ENCODE peak calls at places on chromosomes 1 and 21, in eight cellular contexts. One of them, this sample, is unnamed.

GRCh38 chr1:205536759-205537361 is 32.4 kb downstream of the CDK18 start:
- DNase-seq in pancreas: peak
- DNase-seq in tibial nerve: no peak
- DNase-seq in OCI-LY7: no peak
- DNase-seq in PC-3: peak
- DNase-seq in CD4-positive, alpha-beta T cell: no peak
- DNase-seq in glutamatergic neuron: no peak
- DNase-seq in uterus: peak
- DNase-seq in this sample: no peak

GRCh38 chr1:24416666-24417391 is 1.2 kb downstream of the NIPAL3 start:
- DNase-seq in PC-3: peak
- DNase-seq in uterus: no peak
- DNase-seq in tibial nerve: no peak
- DNase-seq in pancreas: no peak
- DNase-seq in OCI-LY7: peak
- DNase-seq in CD4-positive, alpha-beta T cell: peak
- DNase-seq in glutamatergic neuron: no peak
- DNase-seq in this sample: no peak

GRCh38 chr1:3545363-3546047 is 65.8 kb downstream of the MEGF6 start:
- DNase-seq in PC-3: no peak
- DNase-seq in uterus: no peak
- DNase-seq in pancreas: no peak
- DNase-seq in glutamatergic neuron: peak
- DNase-seq in OCI-LY7: no peak
- DNase-seq in CD4-positive, alpha-beta T cell: no peak
- DNase-seq in tibial nerve: no peak
- DNase-seq in this sample: peak

GRCh38 chr1:212618466-212619210 is 10.1 kb downstream of the ATF3 start:
- DNase-seq in pancreas: no peak
- DNase-seq in CD4-positive, alpha-beta T cell: no peak
- DNase-seq in glutamatergic neuron: no peak
- DNase-seq in uterus: no peak
- DNase-seq in tibial nerve: no peak
- DNase-seq in OCI-LY7: no peak
- DNase-seq in PC-3: no peak
- DNase-seq in this sample: no peak

GRCh38 chr1:203506821-203507220 is 12.9 kb downstream of the OPTC start:
- DNase-seq in PC-3: no peak
- DNase-seq in tibial nerve: no peak
- DNase-seq in pancreas: no peak
- DNase-seq in uterus: no peak
- DNase-seq in CD4-positive, alpha-beta T cell: no peak
- DNase-seq in glutamatergic neuron: no peak
- DNase-seq in OCI-LY7: no peak
- DNase-seq in this sample: no peak

GRCh38 chr21:22351076-22351475 is 1352.9 kb downstream of the NCAM2 start:
- DNase-seq in PC-3: no peak
- DNase-seq in uterus: no peak
- DNase-seq in tibial nerve: no peak
- DNase-seq in CD4-positive, alpha-beta T cell: no peak
- DNase-seq in pancreas: no peak
- DNase-seq in OCI-LY7: no peak
- DNase-seq in glutamatergic neuron: no peak
- DNase-seq in this sample: no peak

GRCh38 chr1:42741706-42742105 is 1.7 kb upstream of the CLDN19 start:
- DNase-seq in tibial nerve: no peak
- DNase-seq in glutamatergic neuron: no peak
- DNase-seq in uterus: no peak
- DNase-seq in pancreas: no peak
- DNase-seq in OCI-LY7: no peak
- DNase-seq in CD4-positive, alpha-beta T cell: no peak
- DNase-seq in PC-3: no peak
- DNase-seq in this sample: no peak

GRCh38 chr21:16124397-16125130 is 394.8 kb downstream of the USP25 start:
- DNase-seq in OCI-LY7: no peak
- DNase-seq in glutamatergic neuron: no peak
- DNase-seq in uterus: peak
- DNase-seq in CD4-positive, alpha-beta T cell: no peak
- DNase-seq in tibial nerve: peak
- DNase-seq in pancreas: no peak
- DNase-seq in PC-3: peak
- DNase-seq in this sample: no peak

GRCh38 chr1:58439946-58440345 is 106.6 kb downstream of the OMA1 start:
- DNase-seq in glutamatergic neuron: no peak
- DNase-seq in pancreas: no peak
- DNase-seq in tibial nerve: no peak
- DNase-seq in OCI-LY7: no peak
- DNase-seq in CD4-positive, alpha-beta T cell: no peak
- DNase-seq in uterus: no peak
- DNase-seq in PC-3: no peak
- DNase-seq in this sample: no peak

GRCh38 chr1:201896951-201897391 is 8.3 kb downstream of the SHISA4 start:
- DNase-seq in tibial nerve: no peak
- DNase-seq in uterus: peak
- DNase-seq in PC-3: peak
- DNase-seq in glutamatergic neuron: no peak
- DNase-seq in OCI-LY7: no peak
- DNase-seq in CD4-positive, alpha-beta T cell: no peak
- DNase-seq in pancreas: no peak
- DNase-seq in this sample: no peak

GRCh38 chr1:163068716-163069115 is 445 bp upstream of the RGS4 start:
- DNase-seq in CD4-positive, alpha-beta T cell: no peak
- DNase-seq in OCI-LY7: no peak
- DNase-seq in uterus: no peak
- DNase-seq in PC-3: peak
- DNase-seq in glutamatergic neuron: no peak
- DNase-seq in pancreas: no peak
- DNase-seq in tibial nerve: no peak
- DNase-seq in this sample: no peak

GRCh38 chr1:70509996-70510876 is 99.2 kb downstream of the CTH start:
- DNase-seq in CD4-positive, alpha-beta T cell: no peak
- DNase-seq in tibial nerve: peak
- DNase-seq in OCI-LY7: peak
- DNase-seq in PC-3: peak
- DNase-seq in glutamatergic neuron: no peak
- DNase-seq in uterus: no peak
- DNase-seq in pancreas: no peak
- DNase-seq in this sample: no peak

GRCh38 chr1:204894031-204894430 is 23.4 kb downstream of the NFASC start:
- DNase-seq in CD4-positive, alpha-beta T cell: no peak
- DNase-seq in uterus: no peak
- DNase-seq in glutamatergic neuron: no peak
- DNase-seq in OCI-LY7: no peak
- DNase-seq in tibial nerve: no peak
- DNase-seq in PC-3: peak
- DNase-seq in pancreas: no peak
- DNase-seq in this sample: no peak

GRCh38 chr1:85862456-85862855 is 154.2 kb upstream of the ZNHIT6 start:
- DNase-seq in pancreas: no peak
- DNase-seq in PC-3: peak
- DNase-seq in CD4-positive, alpha-beta T cell: no peak
- DNase-seq in glutamatergic neuron: no peak
- DNase-seq in tibial nerve: no peak
- DNase-seq in OCI-LY7: no peak
- DNase-seq in uterus: no peak
- DNase-seq in this sample: no peak

GRCh38 chr1:56301791-56302190 is 277.6 kb downstream of the PLPP3 start:
- DNase-seq in OCI-LY7: no peak
- DNase-seq in CD4-positive, alpha-beta T cell: no peak
- DNase-seq in glutamatergic neuron: no peak
- DNase-seq in uterus: no peak
- DNase-seq in pancreas: no peak
- DNase-seq in PC-3: peak
- DNase-seq in tibial nerve: no peak
- DNase-seq in this sample: no peak

GRCh38 chr1:12407050-12407961 is 177.5 kb downstream of the VPS13D start:
- DNase-seq in glutamatergic neuron: no peak
- DNase-seq in OCI-LY7: no peak
- DNase-seq in pancreas: no peak
- DNase-seq in tibial nerve: peak
- DNase-seq in uterus: peak
- DNase-seq in PC-3: peak
- DNase-seq in CD4-positive, alpha-beta T cell: no peak
- DNase-seq in this sample: no peak

GRCh38 chr21:30831194-30831765 is 1.7 kb upstream of the KRTAP7-1 start:
- DNase-seq in PC-3: peak
- DNase-seq in OCI-LY7: peak
- DNase-seq in pancreas: no peak
- DNase-seq in glutamatergic neuron: peak
- DNase-seq in uterus: no peak
- DNase-seq in CD4-positive, alpha-beta T cell: no peak
- DNase-seq in tibial nerve: no peak
- DNase-seq in this sample: peak

GRCh38 chr1:21651214-21652042 is 17.7 kb downstream of the RAP1GAP start:
- DNase-seq in PC-3: peak
- DNase-seq in pancreas: peak
- DNase-seq in uterus: no peak
- DNase-seq in glutamatergic neuron: peak
- DNase-seq in tibial nerve: no peak
- DNase-seq in CD4-positive, alpha-beta T cell: peak
- DNase-seq in OCI-LY7: no peak
- DNase-seq in this sample: peak

GRCh38 chr1:205346956-205347574 is 9.7 kb downstream of the KLHDC8A start:
- DNase-seq in OCI-LY7: no peak
- DNase-seq in CD4-positive, alpha-beta T cell: no peak
- DNase-seq in uterus: no peak
- DNase-seq in tibial nerve: no peak
- DNase-seq in PC-3: peak
- DNase-seq in glutamatergic neuron: no peak
- DNase-seq in pancreas: no peak
- DNase-seq in this sample: no peak

GRCh38 chr1:222928212-222928611 is 113.4 kb downstream of the DISP1 start:
- DNase-seq in uterus: peak
- DNase-seq in OCI-LY7: no peak
- DNase-seq in PC-3: peak
- DNase-seq in pancreas: peak
- DNase-seq in CD4-positive, alpha-beta T cell: no peak
- DNase-seq in tibial nerve: peak
- DNase-seq in glutamatergic neuron: peak
- DNase-seq in this sample: peak
- TF ChIP-seq CTCF in uterus: no peak
- TF ChIP-seq CTCF in OCI-LY7: no peak
- TF ChIP-seq CTCF in PC-3: no peak
- TF ChIP-seq CTCF in pancreas: no peak
- TF ChIP-seq CTCF in CD4-positive, alpha-beta T cell: no peak
- TF ChIP-seq CTCF in tibial nerve: no peak
- TF ChIP-seq CTCF in glutamatergic neuron: no peak
- TF ChIP-seq CTCF in this sample: no peak

GRCh38 chr21:44298301-44298700 is 1.6 kb upstream of the PFKL start:
- DNase-seq in uterus: no peak
- DNase-seq in glutamatergic neuron: no peak
- DNase-seq in OCI-LY7: peak
- DNase-seq in PC-3: peak
- DNase-seq in tibial nerve: no peak
- DNase-seq in CD4-positive, alpha-beta T cell: no peak
- DNase-seq in pancreas: no peak
- DNase-seq in this sample: no peak
- TF ChIP-seq CTCF in uterus: no peak
- TF ChIP-seq CTCF in glutamatergic neuron: no peak
- TF ChIP-seq CTCF in OCI-LY7: peak
- TF ChIP-seq CTCF in PC-3: peak
- TF ChIP-seq CTCF in tibial nerve: no peak
- TF ChIP-seq CTCF in CD4-positive, alpha-beta T cell: no peak
- TF ChIP-seq CTCF in pancreas: no peak
- TF ChIP-seq CTCF in this sample: no peak

GRCh38 chr1:6635910-6636760 is 11.5 kb downstream of the THAP3 start:
- DNase-seq in tibial nerve: no peak
- DNase-seq in uterus: no peak
- DNase-seq in glutamatergic neuron: no peak
- DNase-seq in OCI-LY7: no peak
- DNase-seq in PC-3: no peak
- DNase-seq in pancreas: no peak
- DNase-seq in CD4-positive, alpha-beta T cell: no peak
- DNase-seq in this sample: no peak

GRCh38 chr1:6637770-6638169 is 13.1 kb downstream of the THAP3 start:
- DNase-seq in OCI-LY7: no peak
- DNase-seq in uterus: no peak
- DNase-seq in pancreas: no peak
- DNase-seq in CD4-positive, alpha-beta T cell: no peak
- DNase-seq in PC-3: no peak
- DNase-seq in tibial nerve: no peak
- DNase-seq in glutamatergic neuron: no peak
- DNase-seq in this sample: no peak

GRCh38 chr1:6635161-6635909 is 10.7 kb downstream of the THAP3 start:
- DNase-seq in PC-3: no peak
- DNase-seq in tibial nerve: no peak
- DNase-seq in CD4-positive, alpha-beta T cell: no peak
- DNase-seq in glutamatergic neuron: no peak
- DNase-seq in OCI-LY7: no peak
- DNase-seq in uterus: no peak
- DNase-seq in pancreas: peak
- DNase-seq in this sample: no peak

GRCh38 chr1:6632588-6633514 is 8.2 kb downstream of the THAP3 start:
- DNase-seq in PC-3: no peak
- DNase-seq in CD4-positive, alpha-beta T cell: no peak
- DNase-seq in glutamatergic neuron: no peak
- DNase-seq in pancreas: no peak
- DNase-seq in OCI-LY7: no peak
- DNase-seq in tibial nerve: no peak
- DNase-seq in uterus: no peak
- DNase-seq in this sample: no peak

GRCh38 chr1:6634278-6635052 is 9.8 kb downstream of the THAP3 start:
- DNase-seq in CD4-positive, alpha-beta T cell: peak
- DNase-seq in glutamatergic neuron: peak
- DNase-seq in OCI-LY7: peak
- DNase-seq in uterus: peak
- DNase-seq in PC-3: peak
- DNase-seq in pancreas: peak
- DNase-seq in tibial nerve: peak
- DNase-seq in this sample: peak
- TF ChIP-seq CTCF in CD4-positive, alpha-beta T cell: peak
- TF ChIP-seq CTCF in glutamatergic neuron: peak
- TF ChIP-seq CTCF in OCI-LY7: peak
- TF ChIP-seq CTCF in uterus: peak
- TF ChIP-seq CTCF in PC-3: peak
- TF ChIP-seq CTCF in pancreas: peak
- TF ChIP-seq CTCF in tibial nerve: peak
- TF ChIP-seq CTCF in this sample: peak

DNA sequence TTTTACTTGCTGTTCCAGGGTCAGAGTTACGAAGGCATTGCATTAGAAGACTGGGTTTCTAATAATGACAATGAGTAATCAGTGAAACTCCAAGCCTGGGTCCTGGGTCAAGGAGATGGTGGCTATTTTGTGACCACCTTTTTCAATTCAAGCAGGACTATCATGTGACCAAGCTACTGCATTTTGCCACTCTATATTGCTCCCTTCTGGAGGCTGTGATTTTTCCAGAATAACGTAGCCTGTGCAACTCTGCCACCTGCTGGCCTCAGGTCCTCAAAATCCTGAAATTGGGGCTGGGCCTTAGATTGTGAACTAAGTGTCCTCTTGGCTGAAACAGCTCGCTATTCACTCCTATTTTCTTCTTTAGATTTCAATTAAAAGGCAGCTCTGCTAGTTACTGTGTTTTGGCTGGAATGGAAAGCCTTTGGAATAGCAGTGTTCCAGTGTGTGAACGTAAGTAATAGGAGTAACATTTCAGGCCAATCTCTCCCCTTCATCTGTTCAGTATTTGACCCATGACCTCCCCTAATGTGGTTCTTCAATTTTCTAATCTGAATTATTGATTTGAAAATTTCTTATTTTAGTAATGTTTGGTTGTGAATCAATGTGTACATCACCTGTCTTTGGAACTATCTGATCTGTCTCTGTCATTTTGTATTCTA is 52.9 kb upstream of the CD46 start:
- DNase-seq in PC-3: peak
- DNase-seq in pancreas: peak
- DNase-seq in CD4-positive, alpha-beta T cell: no peak
- DNase-seq in glutamatergic neuron: peak
- DNase-seq in OCI-LY7: peak
- DNase-seq in tibial nerve: peak
- DNase-seq in uterus: no peak
- DNase-seq in this sample: peak
- TF ChIP-seq CTCF in PC-3: peak
- TF ChIP-seq CTCF in pancreas: peak
- TF ChIP-seq CTCF in CD4-positive, alpha-beta T cell: peak
- TF ChIP-seq CTCF in glutamatergic neuron: peak
- TF ChIP-seq CTCF in OCI-LY7: peak
- TF ChIP-seq CTCF in tibial nerve: peak
- TF ChIP-seq CTCF in uterus: peak
- TF ChIP-seq CTCF in this sample: peak

This sample was measured in nephron progenitor cell.